ENCODE peak calls at places on chromosomes 1 and 21, in four cellular contexts. One of them, this sample, is unnamed.

GRCh38 chr1:145689922-145690321 is 17.2 kb downstream of the PDZK1 start:
- DNase-seq in WTC11: no peak
- DNase-seq in K562: no peak
- DNase-seq in HepG2: no peak
- DNase-seq in this sample: no peak

GRCh38 chr1:25487628-25488027 is 55.8 kb upstream of the LDLRAP1 start:
- DNase-seq in WTC11: no peak
- DNase-seq in K562: peak; percentile 57
- DNase-seq in HepG2: peak; percentile 8
- DNase-seq in this sample: peak; percentile 35

GRCh38 chr1:112520166-112520565 is 11.4 kb downstream of the WNT2B start:
- DNase-seq in WTC11: no peak
- DNase-seq in K562: no peak
- DNase-seq in HepG2: no peak
- DNase-seq in this sample: no peak

GRCh38 chr1:33460947-33461629 is 11.4 kb upstream of the ZSCAN20 start:
- DNase-seq in WTC11: no peak
- DNase-seq in K562: no peak
- DNase-seq in HepG2: no peak
- DNase-seq in this sample: no peak

GRCh38 chr1:90687747-90688146 is 29.4 kb downstream of the BARHL2 start:
- DNase-seq in WTC11: no peak
- DNase-seq in K562: no peak
- DNase-seq in HepG2: no peak
- DNase-seq in this sample: no peak

GRCh38 chr21:16082038-16082816 is 352.4 kb downstream of the USP25 start:
- DNase-seq in WTC11: no peak
- DNase-seq in K562: no peak
- DNase-seq in HepG2: no peak
- DNase-seq in this sample: no peak

GRCh38 chr1:239354211-239354610 is 32.2 kb upstream of the CHRM3 start:
- DNase-seq in WTC11: no peak
- DNase-seq in K562: no peak
- DNase-seq in HepG2: no peak
- DNase-seq in this sample: no peak

GRCh38 chr1:83970119-83970518 is 28.8 kb downstream of the TTLL7 start:
- DNase-seq in WTC11: no peak
- DNase-seq in K562: no peak
- DNase-seq in HepG2: no peak
- DNase-seq in this sample: no peak

GRCh38 chr1:47690341-47691244 is 252.7 kb downstream of the FOXD2 start:
- DNase-seq in WTC11: no peak
- DNase-seq in K562: no peak
- DNase-seq in HepG2: no peak
- DNase-seq in this sample: no peak

GRCh38 chr1:220874201-220874655 is 5.0 kb upstream of the HLX start:
- DNase-seq in WTC11: peak; percentile 65
- DNase-seq in K562: peak; percentile 54
- DNase-seq in HepG2: peak; percentile 32
- DNase-seq in this sample: peak; percentile 68

GRCh38 chr1:7552402-7552801 is 218.7 kb upstream of the VAMP3 start:
- DNase-seq in WTC11: no peak
- DNase-seq in K562: no peak
- DNase-seq in HepG2: no peak
- DNase-seq in this sample: no peak

GRCh38 chr1:39688706-39689105 is 2.5 kb downstream of the HPCAL4 start:
- DNase-seq in WTC11: no peak
- DNase-seq in K562: no peak
- DNase-seq in HepG2: no peak
- DNase-seq in this sample: no peak

GRCh38 chr1:85940621-85941306 is 215.8 kb downstream of the COL24A1 start:
- DNase-seq in WTC11: no peak
- DNase-seq in K562: no peak
- DNase-seq in HepG2: no peak
- DNase-seq in this sample: no peak

GRCh38 chr1:4483031-4483625 is 171.3 kb upstream of the AJAP1 start:
- DNase-seq in WTC11: no peak
- DNase-seq in K562: no peak
- DNase-seq in HepG2: no peak
- DNase-seq in this sample: no peak

GRCh38 chr1:81706650-81707435 is 93.9 kb upstream of the ADGRL2 start:
- DNase-seq in WTC11: no peak
- DNase-seq in K562: no peak
- DNase-seq in HepG2: no peak
- DNase-seq in this sample: no peak

GRCh38 chr1:154448271-154448905 is 43.2 kb downstream of the IL6R start:
- DNase-seq in WTC11: no peak
- DNase-seq in K562: no peak
- DNase-seq in HepG2: no peak
- DNase-seq in this sample: no peak
- TF ChIP-seq SP1 in WTC11: no peak
- TF ChIP-seq SP1 in K562: no peak
- TF ChIP-seq SP1 in HepG2: no peak
- TF ChIP-seq SP1 in this sample: no peak

GRCh38 chr1:21254335-21254951 is 35.8 kb downstream of the ECE1 start:
- DNase-seq in WTC11: no peak
- DNase-seq in K562: no peak
- DNase-seq in HepG2: no peak
- DNase-seq in this sample: no peak
- TF ChIP-seq ELF4 in WTC11: no peak
- TF ChIP-seq ELF4 in K562: no peak
- TF ChIP-seq ELF4 in HepG2: no peak
- TF ChIP-seq ELF4 in this sample: no peak

GRCh38 chr1:197927908-197928665 is 10.9 kb downstream of the LHX9 start:
- DNase-seq in WTC11: no peak
- DNase-seq in K562: no peak
- DNase-seq in HepG2: no peak
- DNase-seq in this sample: no peak

GRCh38 chr1:197923013-197923412 is 5.8 kb downstream of the LHX9 start:
- DNase-seq in WTC11: no peak
- DNase-seq in K562: no peak
- DNase-seq in HepG2: no peak
- DNase-seq in this sample: no peak

GRCh38 chr1:197922070-197922390 is 4.9 kb downstream of the LHX9 start:
- DNase-seq in WTC11: no peak
- DNase-seq in K562: no peak
- DNase-seq in HepG2: no peak
- DNase-seq in this sample: no peak

GRCh38 chr1:197921235-197922069 is 4.3 kb downstream of the LHX9 start:
- DNase-seq in WTC11: peak; percentile 53
- DNase-seq in K562: no peak
- DNase-seq in HepG2: no peak
- DNase-seq in this sample: no peak

DNA sequence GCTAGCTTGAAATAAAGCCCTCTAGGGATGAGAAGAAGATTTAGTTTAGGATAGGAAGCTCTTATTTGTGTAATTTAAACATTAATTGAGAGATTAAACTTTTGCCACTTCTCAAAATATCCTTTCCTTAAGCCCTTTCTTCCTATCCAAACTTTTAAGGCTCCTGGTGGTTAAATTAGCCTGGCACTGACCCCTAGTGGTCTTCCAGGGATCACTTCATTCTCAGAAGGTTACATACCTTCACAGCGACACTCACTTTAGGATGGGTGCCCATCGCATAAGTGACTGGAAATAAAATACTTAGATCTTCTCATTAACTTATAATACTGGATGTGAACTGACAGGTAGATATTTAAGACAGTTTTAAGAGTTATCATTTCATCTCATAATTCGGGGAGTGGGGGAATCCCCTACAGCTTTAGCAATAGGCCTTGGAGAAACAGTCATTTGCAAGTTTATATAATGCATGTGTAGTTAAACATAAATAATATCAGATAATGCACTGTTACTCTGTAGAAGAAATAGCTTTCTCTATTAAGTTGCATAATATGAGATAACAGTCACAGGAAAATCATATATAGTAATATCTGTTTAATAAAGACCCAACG is 7.4 kb downstream of the LHX9 start:
- DNase-seq in WTC11: no peak
- DNase-seq in K562: peak; percentile 79
- DNase-seq in HepG2: peak; percentile 53
- DNase-seq in this sample: peak; percentile 65
- TF ChIP-seq SP1 in WTC11: no peak
- TF ChIP-seq SP1 in K562: no peak
- TF ChIP-seq SP1 in HepG2: no peak
- TF ChIP-seq SP1 in this sample: no peak

GRCh38 chr1:155471891-155472290 is 90.7 kb downstream of the ASH1L start:
- DNase-seq in WTC11: no peak
- DNase-seq in K562: no peak
- DNase-seq in HepG2: no peak
- DNase-seq in this sample: no peak

GRCh38 chr1:155471026-155471425 is 91.6 kb downstream of the ASH1L start:
- DNase-seq in WTC11: no peak
- DNase-seq in K562: no peak
- DNase-seq in HepG2: no peak
- DNase-seq in this sample: no peak

GRCh38 chr1:155463865-155464264 is 98.7 kb downstream of the ASH1L start:
- DNase-seq in WTC11: no peak
- DNase-seq in K562: no peak
- DNase-seq in HepG2: no peak
- DNase-seq in this sample: no peak

GRCh38 chr1:155466617-155466972 is 96.0 kb downstream of the ASH1L start:
- DNase-seq in WTC11: no peak
- DNase-seq in K562: no peak
- DNase-seq in HepG2: no peak
- DNase-seq in this sample: no peak

GRCh38 chr1:155466996-155467395 is 95.6 kb downstream of the ASH1L start:
- DNase-seq in WTC11: no peak
- DNase-seq in K562: no peak
- DNase-seq in HepG2: no peak
- DNase-seq in this sample: no peak
- TF ChIP-seq ELF4 in WTC11: no peak
- TF ChIP-seq ELF4 in K562: no peak
- TF ChIP-seq ELF4 in HepG2: no peak
- TF ChIP-seq ELF4 in this sample: no peak

GRCh38 chr1:198155253-198155652 is 1.5 kb upstream of the NEK7 start:
- DNase-seq in WTC11: no peak
- DNase-seq in K562: no peak
- DNase-seq in HepG2: no peak
- DNase-seq in this sample: no peak

GRCh38 chr1:198156111-198156744 is 570 bp upstream of the NEK7 start:
- DNase-seq in WTC11: peak; percentile 70
- DNase-seq in K562: peak; percentile 91
- DNase-seq in HepG2: peak; percentile 60
- DNase-seq in this sample: peak; percentile 68

GRCh38 chr1:198157847-198158765 is 1.3 kb downstream of the NEK7 start:
- DNase-seq in WTC11: no peak
- DNase-seq in K562: peak; percentile 62
- DNase-seq in HepG2: no peak
- DNase-seq in this sample: no peak

GRCh38 chr1:198157241-198157846 is 546 bp downstream of the NEK7 start:
- DNase-seq in WTC11: peak; percentile 83
- DNase-seq in K562: peak; percentile 96
- DNase-seq in HepG2: peak; percentile 88
- DNase-seq in this sample: peak; percentile 81

DNA sequence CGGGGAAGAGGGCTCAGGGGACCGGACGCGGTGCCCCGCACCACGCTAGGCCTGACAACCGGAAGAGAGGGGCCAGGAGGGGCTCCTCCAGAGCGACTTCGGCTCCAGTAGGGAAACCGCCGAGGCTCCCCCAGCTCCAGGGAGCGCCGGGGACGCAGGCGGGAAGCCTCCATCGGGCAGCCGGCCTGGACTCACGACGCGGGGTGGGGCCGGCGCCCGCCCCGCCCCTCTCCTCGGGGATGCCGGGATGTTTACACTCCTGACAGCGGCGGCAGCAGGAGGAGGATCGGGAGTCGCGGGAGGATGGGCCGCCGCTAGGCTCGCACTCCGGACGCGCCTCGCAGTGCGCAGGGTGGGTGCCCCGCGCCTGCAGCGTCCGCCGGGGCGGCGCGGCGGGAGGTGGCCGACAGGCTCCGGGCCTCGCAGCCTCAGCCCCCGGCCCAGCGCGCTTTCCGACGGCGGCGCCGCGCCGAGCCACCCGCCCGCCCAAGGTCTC is at the start of gene NEK7:
- DNase-seq in WTC11: peak; percentile 77
- DNase-seq in K562: peak; percentile 95
- DNase-seq in HepG2: peak; percentile 71
- DNase-seq in this sample: peak; percentile 82
- TF ChIP-seq SP1 in WTC11: peak; percentile 71
- TF ChIP-seq SP1 in K562: peak; percentile 18
- TF ChIP-seq SP1 in HepG2: no peak
- TF ChIP-seq SP1 in this sample: no peak